ENCODE peak calls at places on chromosomes 6 and 20, in seven cellular contexts. T is IMR-90, X is trophoblast cell, C is mesenchymal stem cell, G is mesendoderm, V is neuronal stem cell, Z is H1. B is an unnamed sample.

GRCh38 chr6:145784683-145785082 is 29.9 kb downstream of the FBXO30 start:
- DNase-seq in V (no peak), Z (no peak), C (no peak), X (no peak), T (no peak), G (no peak), B (no peak)

GRCh38 chr20:17816804-17817590 is 117.2 kb downstream of the BANF2 start:
- DNase-seq in V (no peak), X (no peak), C (no peak), T (no peak), G (no peak), Z (no peak), B (no peak)

GRCh38 chr20:62977613-62978558 is 25.4 kb downstream of the SLC17A9 start:
- DNase-seq in T (no peak), X (no peak), V (no peak), Z (no peak), C (no peak), G (no peak), B (no peak)

GRCh38 chr6:87661503-87661902 is 40.5 kb downstream of the AKIRIN2 start:
- DNase-seq in V (no peak), X (no peak), G (no peak), C (no peak), Z (no peak), T (peak), B (no peak)

GRCh38 chr6:81696505-81696904 is 56.0 kb downstream of the TENT5A start:
- DNase-seq in C (peak), X (peak), G (no peak), T (peak), V (no peak), Z (no peak), B (no peak)

GRCh38 chr6:144543006-144543871 is 258.1 kb downstream of the UTRN start:
- DNase-seq in V (no peak), X (peak), G (peak), C (peak), T (peak), Z (no peak), B (no peak)

GRCh38 chr6:3623451-3624267 is 127.9 kb downstream of the PXDC1 start:
- DNase-seq in X (no peak), G (no peak), T (no peak), Z (no peak), V (no peak), C (no peak), B (no peak)

GRCh38 chr6:4675086-4675485 is 101.1 kb upstream of the CDYL start:
- DNase-seq in Z (no peak), T (no peak), C (no peak), V (no peak), X (no peak), G (no peak), B (no peak)

GRCh38 chr6:5521322-5521721 is 260.0 kb downstream of the FARS2 start:
- DNase-seq in T (no peak), Z (no peak), C (no peak), G (no peak), V (no peak), X (no peak), B (no peak)

GRCh38 chr20:25301357-25301920 is 53.6 kb downstream of the PYGB start:
- DNase-seq in T (no peak), G (no peak), V (no peak), C (no peak), X (no peak), Z (no peak), B (no peak)

GRCh38 chr6:151689499-151690201 is 117.8 kb upstream of the ESR1 start:
- DNase-seq in Z (no peak), V (no peak), G (no peak), X (no peak), C (no peak), T (no peak), B (no peak)

GRCh38 chr20:35929301-35929700 is 25.0 kb downstream of the SCAND1 start:
- DNase-seq in G (no peak), C (no peak), T (no peak), V (no peak), X (peak), Z (no peak), B (no peak)

GRCh38 chr6:126067080-126067479 is 80.7 kb downstream of the TRMT11 start:
- DNase-seq in X (peak), C (no peak), Z (no peak), G (no peak), T (no peak), V (no peak), B (no peak)
- H3K18ac ChIP-seq in X (no peak), C (no peak), Z (no peak), G (no peak), T (no peak), V (no peak), B (no peak)

GRCh38 chr6:158286413-158286812 is 25.9 kb upstream of the TULP4 start:
- DNase-seq in C (peak), X (peak), G (no peak), Z (no peak), T (peak), V (no peak), B (no peak)
- H2AK5ac ChIP-seq in C (no peak), X (no peak), G (no peak), Z (no peak), T (no peak), V (no peak), B (no peak)

GRCh38 chr6:40477246-40478126 is 109.7 kb downstream of the LRFN2 start:
- DNase-seq in C (peak), T (no peak), Z (peak), X (no peak), G (peak), V (peak), B (peak)
- H2BK120ac ChIP-seq in C (no peak), T (no peak), Z (no peak), X (no peak), G (no peak), V (no peak), B (no peak)

GRCh38 chr6:53770690-53771320 is 24.0 kb upstream of the LRRC1 start:
- DNase-seq in T (peak), C (no peak), G (peak), Z (no peak), V (no peak), X (peak), B (no peak)

GRCh38 chr6:53768636-53769035 is 26.2 kb upstream of the LRRC1 start:
- DNase-seq in G (no peak), X (no peak), Z (no peak), V (no peak), T (peak), C (no peak), B (no peak)

GRCh38 chr6:53767941-53768340 is 26.9 kb upstream of the LRRC1 start:
- DNase-seq in Z (no peak), X (no peak), G (no peak), T (no peak), C (no peak), V (no peak), B (no peak)

GRCh38 chr6:53773044-53773696 is 21.6 kb upstream of the LRRC1 start:
- DNase-seq in X (no peak), C (no peak), G (no peak), T (no peak), Z (no peak), V (no peak), B (no peak)

GRCh38 chr6:53771780-53772624 is 22.8 kb upstream of the LRRC1 start:
- DNase-seq in X (no peak), T (peak), V (no peak), Z (no peak), C (peak), G (no peak), B (no peak)
- H3K18ac ChIP-seq in X (no peak), T (no peak), V (no peak), Z (no peak), C (no peak), G (no peak), B (no peak)

B was measured in H9.